ENCODE peak calls at places on chromosomes 11 and 22, in five cellular contexts. A is body of pancreas, R is right cardiac atrium, P is lung, N is T-cell. G is an unnamed sample.

GRCh38 chr11:118437736-118438125 is 1.4 kb downstream of the KMT2A start:
- DNase-seq in A (peak; percentile 70), R (no peak), P (peak; percentile 29), N (peak; percentile 13), G (no peak)

GRCh38 chr11:8963569-8964323 is 496 bp downstream of the TMEM9B start:
- DNase-seq in A (peak; percentile 92), R (peak; percentile 81), P (peak; percentile 87), N (peak; percentile 76), G (peak; percentile 82)

GRCh38 chr11:6006395-6006794 is 351 bp downstream of the OR56A4 start:
- DNase-seq in A (no peak), R (no peak), P (no peak), N (no peak), G (no peak)

GRCh38 chr11:72925656-72926055 is 111.4 kb downstream of the ATG16L2 start:
- DNase-seq in A (no peak), R (no peak), P (no peak), N (no peak), G (no peak)

GRCh38 chr22:36753120-36753802 is 22.7 kb downstream of the IFT27 start:
- DNase-seq in A (peak; percentile 34), R (no peak), P (no peak), N (no peak), G (no peak)

GRCh38 chr22:32617271-32617670 is 142.7 kb downstream of the FBXO7 start:
- DNase-seq in A (no peak), R (peak; percentile 46), P (no peak), N (no peak), G (peak; percentile 59)

GRCh38 chr22:39311592-39312400 is 7.6 kb downstream of the RPL3 start:
- DNase-seq in A (no peak), R (no peak), P (no peak), N (no peak), G (peak; percentile 25)

GRCh38 chr11:74927496-74927895 is 21.4 kb downstream of the XRRA1 start:
- DNase-seq in A (no peak), R (no peak), P (no peak), N (no peak), G (no peak)

GRCh38 chr11:57417056-57417455 is 9.9 kb downstream of the SLC43A3 start:
- DNase-seq in A (peak; percentile 30), R (peak; percentile 58), P (no peak), N (no peak), G (no peak)

GRCh38 chr11:67437082-67437821 is at the start of gene PTPRCAP:
- DNase-seq in A (no peak), R (no peak), P (no peak), N (peak; percentile 86), G (no peak)

GRCh38 chr22:50564289-50564688 is 1.6 kb upstream of the SYCE3 start:
- DNase-seq in A (no peak), R (no peak), P (no peak), N (no peak), G (no peak)

GRCh38 chr11:69444381-69445130 is 36.9 kb upstream of the LINC01488 start:
- DNase-seq in A (peak; percentile 70), R (peak; percentile 71), P (peak; percentile 87), N (no peak), G (peak; percentile 44)

GRCh38 chr22:32802291-32802826 is 854 bp downstream of the TIMP3 start:
- DNase-seq in A (no peak), R (no peak), P (no peak), N (no peak), G (no peak)

G was measured in M059J.